ENCODE peak calls at places on chromosomes 5 and 9, in four cellular contexts. One of them, this sample, is unnamed.

GRCh38 chr9:137306546-137307254 is 4.6 kb upstream of the NRARP start:
- DNase-seq in left lobe of liver: peak
- DNase-seq in progenitor cell of endocrine pancreas: peak
- DNase-seq in H4: no peak
- DNase-seq in this sample: peak

GRCh38 chr5:74632947-74633356 is 7.6 kb downstream of the ENC1 start:
- DNase-seq in left lobe of liver: no peak
- DNase-seq in progenitor cell of endocrine pancreas: no peak
- DNase-seq in H4: no peak
- DNase-seq in this sample: no peak

GRCh38 chr9:93064392-93065124 is 6.1 kb downstream of the SUSD3 start:
- DNase-seq in left lobe of liver: no peak
- DNase-seq in progenitor cell of endocrine pancreas: no peak
- DNase-seq in H4: peak
- DNase-seq in this sample: no peak

GRCh38 chr5:99646011-99646647 is 717.3 kb upstream of the CHD1 start:
- DNase-seq in left lobe of liver: no peak
- DNase-seq in progenitor cell of endocrine pancreas: no peak
- DNase-seq in H4: no peak
- DNase-seq in this sample: no peak

GRCh38 chr5:39580702-39581498 is 156.1 kb upstream of the DAB2 start:
- DNase-seq in left lobe of liver: no peak
- DNase-seq in progenitor cell of endocrine pancreas: no peak
- DNase-seq in H4: no peak
- DNase-seq in this sample: no peak

GRCh38 chr9:108859459-108860114 is 2.5 kb upstream of the ACTL7A start:
- DNase-seq in left lobe of liver: no peak
- DNase-seq in progenitor cell of endocrine pancreas: no peak
- DNase-seq in H4: no peak
- DNase-seq in this sample: no peak

GRCh38 chr5:1171340-1171941 is 30.0 kb upstream of the SLC6A19 start:
- DNase-seq in left lobe of liver: no peak
- DNase-seq in progenitor cell of endocrine pancreas: no peak
- DNase-seq in H4: peak
- DNase-seq in this sample: no peak

GRCh38 chr5:53211799-53212198 is 102.2 kb upstream of the MOCS2 start:
- DNase-seq in left lobe of liver: no peak
- DNase-seq in progenitor cell of endocrine pancreas: no peak
- DNase-seq in H4: no peak
- DNase-seq in this sample: no peak

GRCh38 chr5:108521841-108522506 is 140.1 kb upstream of the FBXL17 start:
- DNase-seq in left lobe of liver: no peak
- DNase-seq in progenitor cell of endocrine pancreas: peak
- DNase-seq in H4: peak
- DNase-seq in this sample: no peak

GRCh38 chr5:103245773-103246172 is 12.8 kb upstream of the MACIR start:
- DNase-seq in left lobe of liver: no peak
- DNase-seq in progenitor cell of endocrine pancreas: no peak
- DNase-seq in H4: no peak
- DNase-seq in this sample: no peak

GRCh38 chr9:82223442-82223841 is 234.9 kb downstream of the SPATA31D1 start:
- DNase-seq in left lobe of liver: no peak
- DNase-seq in progenitor cell of endocrine pancreas: no peak
- DNase-seq in H4: no peak
- DNase-seq in this sample: no peak

GRCh38 chr5:5141011-5141599 is 975 bp downstream of the ADAMTS16 start:
- DNase-seq in left lobe of liver: no peak
- DNase-seq in progenitor cell of endocrine pancreas: no peak
- DNase-seq in H4: no peak
- DNase-seq in this sample: no peak

GRCh38 chr9:32677931-32678330 is 42.5 kb upstream of the TAF1L start:
- DNase-seq in left lobe of liver: no peak
- DNase-seq in progenitor cell of endocrine pancreas: no peak
- DNase-seq in H4: no peak
- DNase-seq in this sample: no peak

GRCh38 chr5:151047814-151048425 is 27.5 kb downstream of the GPX3 start:
- DNase-seq in left lobe of liver: no peak
- DNase-seq in progenitor cell of endocrine pancreas: no peak
- DNase-seq in H4: no peak
- DNase-seq in this sample: no peak

This sample was measured in coronary artery.